ENCODE peak calls at places on chromosomes 1 and 21, in ten cellular contexts. I is effector memory CD8-positive, alpha-beta T cell; H is lung; N is activated B cell treated with CpG ODN at 0.5 μM for 24 hours; Z is activated T-cell treated with anti-CD3 and anti-CD28 coated beads, Interleukin-2, amount 50 U/mL, for 4 hours; C is stimulated activated memory B cell treated with anti-CD40 and anti-IgM and Interleukin-4, amounts not matched to agents 10 μg/mL and 1 μg/mL and 100 μg/mL, for 72 hours; E is Right ventricle myocardium inferior; R is left lung; X is upper lobe of right lung; K is right cardiac atrium. D is an unnamed sample.

GRCh38 chr1:154174654-154175053 is 17.2 kb downstream of the TPM3 start:
- ATAC-seq in I (no peak), H (no peak), N (no peak), Z (no peak), C (no peak), E (no peak), R (no peak), X (no peak), K (no peak), D (no peak)

GRCh38 chr1:1439550-1440261 is 4.2 kb downstream of the VWA1 start:
- ATAC-seq in I (no peak), H (no peak), N (no peak), Z (no peak), C (peak; percentile 46), E (no peak), R (no peak), X (no peak), K (no peak), D (no peak)

GRCh38 chr1:151790940-151791651 is 796 bp upstream of the TDRKH start:
- ATAC-seq in I (no peak), H (no peak), N (no peak), Z (no peak), C (peak; percentile 5), E (no peak), R (peak; percentile 38), X (peak; percentile 19), K (peak; percentile 38), D (no peak)

GRCh38 chr1:30982937-30983336 is 74.4 kb upstream of the SDC3 start:
- ATAC-seq in I (no peak), H (no peak), N (peak; percentile 18), Z (no peak), C (no peak), E (peak; percentile 37), R (peak; percentile 46), X (peak; percentile 79), K (peak; percentile 62), D (no peak)

GRCh38 chr1:20487236-20487590 is 1.2 kb upstream of the CAMK2N1 start:
- ATAC-seq in I (no peak), H (no peak), N (no peak), Z (no peak), C (no peak), E (no peak), R (no peak), X (no peak), K (no peak), D (no peak)

GRCh38 chr21:39666681-39667315 is 54.1 kb downstream of the B3GALT5 start:
- ATAC-seq in I (no peak), H (no peak), N (no peak), Z (no peak), C (no peak), E (no peak), R (no peak), X (no peak), K (no peak), D (no peak)

GRCh38 chr21:34864370-34865209 is 184.5 kb downstream of the RUNX1 start:
- ATAC-seq in I (no peak), H (no peak), N (no peak), Z (no peak), C (no peak), E (no peak), R (peak; percentile 1), X (no peak), K (no peak), D (peak; percentile 4)

GRCh38 chr21:46661627-46662366 is 26.3 kb downstream of the PRMT2 start:
- ATAC-seq in I (peak; percentile 49), H (no peak), N (no peak), Z (peak; percentile 23), C (peak; percentile 62), E (peak; percentile 22), R (peak; percentile 7), X (peak; percentile 10), K (peak; percentile 35), D (no peak)

GRCh38 chr1:32742956-32743355 is 40.4 kb upstream of the SYNC start:
- ATAC-seq in I (no peak), H (peak; percentile 32), N (no peak), Z (no peak), C (no peak), E (no peak), R (peak; percentile 58), X (peak; percentile 34), K (peak; percentile 34), D (peak; percentile 48)

GRCh38 chr1:223153177-223154119 is 10.4 kb upstream of the TLR5 start:
- ATAC-seq in I (no peak), H (no peak), N (no peak), Z (no peak), C (peak; percentile 39), E (no peak), R (peak; percentile 27), X (no peak), K (no peak), D (peak; percentile 20)

GRCh38 chr1:226568077-226568831 is 19.7 kb downstream of the STUM start:
- ATAC-seq in I (no peak), H (no peak), N (no peak), Z (no peak), C (no peak), E (peak; percentile 70), R (no peak), X (peak; percentile 49), K (peak; percentile 81), D (no peak)

GRCh38 chr1:13462682-13463081 is 51.1 kb downstream of the LRRC38 start:
- ATAC-seq in I (no peak), H (no peak), N (no peak), Z (no peak), C (no peak), E (no peak), R (no peak), X (no peak), K (peak; percentile 77), D (no peak)

GRCh38 chr1:243213045-243213787 is 41.9 kb downstream of the CEP170 start:
- ATAC-seq in I (no peak), H (peak; percentile 48), N (no peak), Z (no peak), C (no peak), E (peak; percentile 70), R (peak; percentile 65), X (peak; percentile 70), K (peak; percentile 56), D (no peak)

GRCh38 chr1:41319106-41319755 is 42.0 kb upstream of the FOXO6 start:
- ATAC-seq in I (no peak), H (no peak), N (no peak), Z (no peak), C (no peak), E (peak; percentile 14), R (no peak), X (no peak), K (peak; percentile 48), D (no peak)

GRCh38 chr1:240091614-240092300 is at the start of gene FMN2:
- ATAC-seq in I (no peak), H (peak; percentile 27), N (no peak), Z (peak; percentile 54), C (no peak), E (no peak), R (peak; percentile 22), X (peak; percentile 49), K (peak; percentile 70), D (no peak)

GRCh38 chr1:236480758-236481436 is 42.9 kb upstream of the LGALS8 start:
- ATAC-seq in I (no peak), H (no peak), N (no peak), Z (no peak), C (no peak), E (no peak), R (no peak), X (no peak), K (no peak), D (no peak)

GRCh38 chr1:178486100-178487069 is 10.4 kb downstream of the CLEC20A start:
- ATAC-seq in I (no peak), H (no peak), N (peak; percentile 63), Z (no peak), C (peak; percentile 71), E (peak; percentile 52), R (peak; percentile 68), X (peak; percentile 66), K (peak; percentile 57), D (peak; percentile 18)

GRCh38 chr1:76546354-76546933 is 320.8 kb upstream of the ST6GALNAC5 start:
- ATAC-seq in I (no peak), H (no peak), N (no peak), Z (no peak), C (no peak), E (no peak), R (no peak), X (no peak), K (no peak), D (no peak)

GRCh38 chr1:25026757-25027450 is 96.8 kb upstream of the RUNX3 start:
- ATAC-seq in I (no peak), H (no peak), N (no peak), Z (no peak), C (no peak), E (no peak), R (no peak), X (no peak), K (no peak), D (no peak)

GRCh38 chr1:234163267-234163919 is 209.9 kb upstream of the COA6 start:
- ATAC-seq in I (no peak), H (no peak), N (no peak), Z (no peak), C (peak; percentile 37), E (no peak), R (no peak), X (no peak), K (no peak), D (peak; percentile 47)

GRCh38 chr1:95013948-95014574 is 58.7 kb downstream of the ALG14 start:
- ATAC-seq in I (no peak), H (no peak), N (no peak), Z (no peak), C (no peak), E (peak; percentile 28), R (peak; percentile 48), X (peak; percentile 50), K (peak; percentile 90), D (no peak)